ENCODE peak calls at places on chromosomes 13 and 19, in four cellular contexts. J is activated CD8-positive, alpha-beta memory T cell treated with anti-CD3 and anti-CD28 coated beads for 24 hours; Z is stimulated activated CD4-positive, alpha-beta T cell treated with anti-CD3 and anti-CD28 coated beads, Interleukin-1b, Interleukin-23, amount 100 ng/mL, for 1 hour; M is T-helper 9 cell. L is an unnamed sample.
A peak's percentile ranks its signal among the peaks of the same experiment; 100 is the strongest.

GRCh38 chr13:44293354-44293753 is 80.3 kb upstream of the SERP2 start:
- DNase-seq in M (no peak), J (no peak), Z (no peak), L (no peak)

GRCh38 chr13:111555906-111556305 is 235.5 kb downstream of the TEX29 start:
- DNase-seq in Z (no peak), M (no peak), J (no peak), L (no peak)

GRCh38 chr13:47190696-47191095 is 293.8 kb upstream of the HTR2A start:
- DNase-seq in Z (no peak), J (no peak), M (no peak), L (no peak)

GRCh38 chr19:28737021-28737525 is 475.9 kb downstream of the UQCRFS1 start:
- DNase-seq in Z (no peak), M (no peak), J (no peak), L (no peak)

GRCh38 chr19:4916292-4917082 is 7.2 kb downstream of the UHRF1 start:
- DNase-seq in Z (no peak), M (peak; percentile 21), J (peak; percentile 78), L (no peak)

GRCh38 chr13:95921485-95921884 is 131.7 kb downstream of the UGGT2 start:
- DNase-seq in Z (no peak), M (no peak), J (no peak), L (no peak)

GRCh38 chr19:46721269-46722003 is 4.5 kb upstream of the PRKD2 start:
- DNase-seq in Z (no peak), J (no peak), M (no peak), L (peak; percentile 67)

GRCh38 chr19:28746486-28746885 is 466.5 kb downstream of the UQCRFS1 start:
- DNase-seq in Z (no peak), M (no peak), J (no peak), L (no peak)

GRCh38 chr13:31964168-31964567 is 67.4 kb upstream of the FRY start:
- DNase-seq in Z (no peak), J (no peak), M (no peak), L (no peak)

GRCh38 chr19:15476334-15476733 is 3.0 kb downstream of the PGLYRP2 start:
- DNase-seq in M (no peak), Z (no peak), J (no peak), L (no peak)

GRCh38 chr19:37217533-37217854 is 520 bp upstream of the ZNF383 start:
- DNase-seq in M (no peak), J (no peak), Z (no peak), L (no peak)

GRCh38 chr19:19296953-19297689 is 23.2 kb downstream of the SUGP1 start:
- DNase-seq in Z (no peak), M (no peak), J (no peak), L (no peak)

GRCh38 chr13:73849292-73849691 is 284.9 kb downstream of the KLF12 start:
- DNase-seq in J (no peak), M (no peak), Z (no peak), L (no peak)

GRCh38 chr13:21913010-21913409 is 242.1 kb downstream of the FGF9 start:
- DNase-seq in M (no peak), Z (no peak), J (no peak), L (no peak)

GRCh38 chr13:35953537-35954206 is 177.5 kb downstream of the DCLK1 start:
- DNase-seq in Z (no peak), M (no peak), J (no peak), L (peak; percentile 54)

GRCh38 chr19:49869009-49869483 is 1.7 kb upstream of the PNKP start:
- DNase-seq in M (no peak), Z (no peak), J (peak; percentile 91), L (peak; percentile 91)

GRCh38 chr19:45451181-45451849 is 16.5 kb upstream of the FOSB start:
- DNase-seq in M (peak; percentile 62), Z (peak; percentile 11), J (peak; percentile 79), L (no peak)

GRCh38 chr13:36979361-36980040 is 19.6 kb downstream of the ALG5 start:
- DNase-seq in J (no peak), Z (no peak), M (no peak), L (no peak)